ENCODE peak calls at places on chromosome 12, in five cellular contexts. H is mesenchymal stem cell, Y is mesendoderm, V is IMR-90, X is H9. K is an unnamed sample.

GRCh38 chr12:46224401-46224800 is 44.4 kb downstream of the SLC38A1 start:
- DNase-seq in H (no peak), Y (no peak), V (peak; percentile 39), X (no peak), K (no peak)

GRCh38 chr12:67062193-67062592 is 207.0 kb upstream of the CAND1 start:
- DNase-seq in H (no peak), Y (peak; percentile 57), V (no peak), X (no peak), K (no peak)

GRCh38 chr12:62006076-62006732 is 254.0 kb upstream of the USP15 start:
- DNase-seq in H (peak; percentile 63), Y (peak; percentile 61), V (peak; percentile 36), X (peak; percentile 43), K (peak; percentile 32)

GRCh38 chr12:131607658-131608447 is 103.0 kb upstream of the SFSWAP start:
- DNase-seq in H (no peak), Y (no peak), V (no peak), X (no peak), K (no peak)

GRCh38 chr12:4270016-4270669 is 3.4 kb upstream of the CCND2 start:
- DNase-seq in H (no peak), Y (peak; percentile 54), V (no peak), X (peak; percentile 53), K (no peak)

GRCh38 chr12:65565601-65566560 is 258.4 kb upstream of the HMGA2 start:
- DNase-seq in H (peak; percentile 98), Y (peak; percentile 97), V (peak; percentile 99), X (no peak), K (no peak)

GRCh38 chr12:57380300-57380699 is 50.5 kb downstream of the R3HDM2 start:
- DNase-seq in H (no peak), Y (no peak), V (no peak), X (no peak), K (no peak)

GRCh38 chr12:40827923-40828592 is 135.8 kb downstream of the CNTN1 start:
- DNase-seq in H (no peak), Y (peak; percentile 36), V (no peak), X (no peak), K (no peak)

GRCh38 chr12:89861086-89861485 is 152.4 kb upstream of the ATP2B1 start:
- DNase-seq in H (peak; percentile 20), Y (no peak), V (peak; percentile 26), X (no peak), K (no peak)

GRCh38 chr12:127070512-127071157 is 1196.3 kb upstream of the TMEM132C start:
- DNase-seq in H (no peak), Y (no peak), V (no peak), X (no peak), K (no peak)

GRCh38 chr12:63792333-63792732 is 12.6 kb downstream of the RXYLT1 start:
- DNase-seq in H (no peak), Y (no peak), V (no peak), X (no peak), K (no peak)

GRCh38 chr12:47346251-47347019 is 266.7 kb upstream of the AMIGO2 start:
- DNase-seq in H (no peak), Y (peak; percentile 27), V (no peak), X (no peak), K (no peak)

GRCh38 chr12:89552376-89552775 is 26.5 kb upstream of the POC1B start:
- DNase-seq in H (no peak), Y (no peak), V (peak; percentile 45), X (no peak), K (no peak)

GRCh38 chr12:1644523-1645438 is 15.8 kb downstream of the WNT5B start:
- DNase-seq in H (no peak), Y (no peak), V (peak; percentile 91), X (no peak), K (no peak)

GRCh38 chr12:102539651-102540553 is 59.5 kb upstream of the IGF1 start:
- DNase-seq in H (peak; percentile 80), Y (peak; percentile 91), V (peak; percentile 81), X (no peak), K (peak; percentile 23)

GRCh38 chr12:58888131-58888783 is 32.0 kb downstream of the LRIG3 start:
- DNase-seq in H (no peak), Y (no peak), V (peak; percentile 63), X (no peak), K (no peak)

GRCh38 chr12:28937196-28937595 is 211.9 kb upstream of the FAR2 start:
- DNase-seq in H (peak; percentile 19), Y (peak; percentile 80), V (peak; percentile 76), X (no peak), K (no peak)

GRCh38 chr12:11758087-11758837 is 108.8 kb downstream of the ETV6 start:
- DNase-seq in H (no peak), Y (no peak), V (no peak), X (no peak), K (peak; percentile 9)

GRCh38 chr12:92224685-92225331 is 79.2 kb upstream of the BTG1 start:
- DNase-seq in H (peak; percentile 81), Y (peak; percentile 31), V (peak; percentile 71), X (no peak), K (no peak)

GRCh38 chr12:130628304-130628703 is 87.8 kb downstream of the RIMBP2 start:
- DNase-seq in H (no peak), Y (no peak), V (no peak), X (no peak), K (no peak)

GRCh38 chr12:106108187-106108816 is 30.5 kb downstream of the NUAK1 start:
- DNase-seq in H (peak; percentile 53), Y (peak; percentile 90), V (peak; percentile 65), X (peak; percentile 83), K (no peak)

GRCh38 chr12:8554451-8555195 is 13.9 kb upstream of the CLEC4E start:
- DNase-seq in H (peak; percentile 27), Y (peak; percentile 86), V (peak; percentile 1), X (no peak), K (no peak)

GRCh38 chr12:57127101-57127709 is 1.1 kb upstream of the LRP1 start:
- DNase-seq in H (peak; percentile 60), Y (peak; percentile 89), V (no peak), X (peak; percentile 89), K (peak; percentile 71)

GRCh38 chr12:31732926-31733548 is 4.2 kb upstream of the AMN1 start:
- DNase-seq in H (peak; percentile 85), Y (peak; percentile 98), V (peak; percentile 83), X (peak; percentile 91), K (no peak)

GRCh38 chr12:31016057-31016456 is 57.6 kb upstream of the DDX11 start:
- DNase-seq in H (no peak), Y (no peak), V (no peak), X (no peak), K (no peak)

GRCh38 chr12:11795910-11796459 is 146.5 kb downstream of the ETV6 start:
- DNase-seq in H (no peak), Y (peak; percentile 71), V (peak; percentile 91), X (no peak), K (peak; percentile 27)

GRCh38 chr12:68609955-68610434 is 704 bp upstream of the RAP1B start:
- DNase-seq in H (no peak), Y (no peak), V (peak; percentile 30), X (no peak), K (no peak)

GRCh38 chr12:8846305-8846704 is 23.9 kb downstream of the A2ML1 start:
- DNase-seq in H (no peak), Y (no peak), V (no peak), X (no peak), K (no peak)

GRCh38 chr12:59193476-59194050 is 273.3 kb upstream of the LRIG3 start:
- DNase-seq in H (no peak), Y (no peak), V (no peak), X (no peak), K (no peak)

GRCh38 chr12:129150721-129151120 is 297.4 kb downstream of the GLT1D1 start:
- DNase-seq in H (no peak), Y (no peak), V (no peak), X (no peak), K (no peak)
- H3K79me1 ChIP-seq in H (no peaks in the 10 kb centered on the region), Y (no peaks in the 10 kb centered on the region), V (no peaks in the 10 kb centered on the region), X (no peaks in the 10 kb centered on the region), K (no peaks in the 10 kb centered on the region)

GRCh38 chr12:630656-631632 is 32.3 kb downstream of the NINJ2 start:
- DNase-seq in H (no peak), Y (peak; percentile 60), V (no peak), X (peak; percentile 78), K (no peak)
- H3K79me1 ChIP-seq in H (no peaks in the 10 kb centered on the region), Y (no peaks in the 10 kb centered on the region), V (no peaks in the 10 kb centered on the region), X (no peaks in the 10 kb centered on the region), K (no peaks in the 10 kb centered on the region)

GRCh38 chr12:52178443-52178842 is 13.4 kb downstream of the KRT80 start:
- DNase-seq in H (no peak), Y (no peak), V (no peak), X (no peak), K (no peak)

GRCh38 chr12:52178984-52179383 is 12.8 kb downstream of the KRT80 start:
- DNase-seq in H (no peak), Y (no peak), V (no peak), X (no peak), K (no peak)

GRCh38 chr12:52180971-52181628 is 10.7 kb downstream of the KRT80 start:
- DNase-seq in H (no peak), Y (peak; percentile 52), V (peak; percentile 42), X (no peak), K (no peak)

GRCh38 chr12:52182456-52182855 is 9.4 kb downstream of the KRT80 start:
- DNase-seq in H (peak; percentile 47), Y (no peak), V (peak; percentile 23), X (no peak), K (no peak)

DNA sequence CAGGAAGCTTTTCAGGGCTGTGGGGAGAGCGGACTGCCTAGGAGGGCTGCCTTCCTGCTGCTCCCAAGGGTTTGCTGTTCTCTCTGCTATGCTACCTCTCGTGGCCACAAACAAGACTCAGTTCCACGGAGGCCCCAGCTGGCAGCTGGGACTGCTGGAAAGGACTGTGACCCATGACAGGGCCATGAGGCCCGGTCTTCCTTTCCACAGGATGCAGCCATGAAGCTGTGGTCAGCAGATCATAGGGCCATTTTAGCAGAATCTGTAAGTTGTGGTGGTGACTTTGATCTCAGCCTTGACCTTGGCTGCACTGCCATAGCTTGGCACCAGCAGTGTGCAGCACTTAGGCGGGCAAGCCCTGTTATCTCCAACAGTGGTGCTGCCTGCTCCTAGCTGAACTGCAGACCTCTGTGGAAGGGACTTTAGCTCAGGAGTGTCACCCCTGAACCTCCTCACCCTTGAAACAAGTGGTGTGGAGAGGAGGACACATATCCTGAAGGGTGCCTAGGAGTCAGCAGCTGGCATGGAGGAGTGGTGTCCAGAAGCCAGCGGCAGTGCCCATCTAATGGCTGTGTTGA is 12.3 kb downstream of the KRT80 start:
- DNase-seq in H (no peak), Y (no peak), V (no peak), X (no peak), K (no peak)
- H3K79me1 ChIP-seq in H (no peaks in the 10 kb centered on the region), Y (no peaks in the 10 kb centered on the region), V (no peaks in the 10 kb centered on the region), X (no peaks in the 10 kb centered on the region), K (no peaks in the 10 kb centered on the region)

DNA sequence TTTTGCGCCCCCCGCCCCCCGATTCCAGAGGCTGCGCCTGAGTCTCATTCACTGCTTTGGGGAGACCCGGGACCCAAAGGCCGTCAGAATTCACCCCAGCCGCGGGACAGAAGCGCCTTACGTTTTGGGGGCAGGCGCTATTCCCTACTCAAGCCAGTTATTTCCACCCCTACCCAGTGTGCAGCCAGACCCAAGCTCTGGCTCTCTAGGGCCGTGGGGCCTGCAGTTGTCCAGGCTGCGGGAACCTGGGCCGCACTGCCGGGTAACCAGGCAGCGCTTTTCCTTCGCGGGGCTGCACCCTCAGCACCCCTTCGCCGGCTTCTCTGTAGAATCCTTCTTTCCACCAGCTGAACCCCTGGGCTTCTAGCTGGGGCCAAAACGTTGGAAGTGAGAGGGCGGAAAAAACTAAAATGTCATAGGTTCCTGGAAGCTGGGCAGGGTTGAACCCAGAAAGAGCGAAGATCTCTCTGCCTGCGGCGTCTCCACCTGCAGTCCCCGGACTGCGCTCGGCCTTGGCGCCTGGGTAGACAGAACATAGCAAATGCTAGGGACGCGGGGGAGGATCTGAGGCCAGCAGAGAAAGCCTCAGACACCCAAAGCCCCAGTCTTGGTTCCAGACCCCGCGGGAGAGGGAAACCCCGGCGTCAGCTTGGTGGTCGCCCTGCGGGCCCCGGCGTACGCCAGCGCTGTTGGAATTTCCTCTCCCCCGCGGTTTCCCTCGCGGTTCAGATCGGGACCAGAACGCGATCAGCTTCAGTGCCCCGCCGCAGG is 18.4 kb downstream of the TBX3 start:
- DNase-seq in H (peak; percentile 31), Y (peak; percentile 50), V (no peak), X (peak; percentile 70), K (no peak)
- H3K79me1 ChIP-seq in H (no peaks in the 10 kb centered on the region), Y (no peaks in the 10 kb centered on the region), V (no peaks in the 10 kb centered on the region), X (no peaks in the 10 kb centered on the region), K (no peaks in the 10 kb centered on the region)

K was measured in neuronal stem cell.